ENCODE peak calls at places on chromosome X, in five cellular contexts. Z is fibroblast of the aortic adventitia, L is endothelial cell, P is Calu3, Y is renal cortical epithelial cell. H is an unnamed sample.

GRCh38 chrX:34426334-34426733 is 230.8 kb downstream of the TMEM47 start:
- DNase-seq in P (peak; percentile 9), Y (no peak), Z (peak; percentile 2), L (no peak), H (no peak)

GRCh38 chrX:129755779-129756650 is 17.2 kb downstream of the XPNPEP2 start:
- DNase-seq in Y (no peak), L (no peak), Z (no peak), P (no peak), H (no peak)

GRCh38 chrX:27236681-27237080 is 226.5 kb downstream of the PPP4R3C start:
- DNase-seq in P (no peak), Y (no peak), L (no peak), Z (no peak), H (no peak)

GRCh38 chrX:72306851-72307645 is 1.3 kb upstream of the CITED1 start:
- DNase-seq in Z (peak; percentile 64), L (peak; percentile 44), Y (peak; percentile 50), P (peak; percentile 62), H (peak; percentile 71)

GRCh38 chrX:110322603-110323002 is 4.7 kb upstream of the AMMECR1 start:
- DNase-seq in Z (peak; percentile 16), P (no peak), Y (no peak), L (no peak), H (no peak)

GRCh38 chrX:31609130-31609529 is 537.3 kb upstream of the FTHL17 start:
- DNase-seq in P (no peak), Y (peak; percentile 23), Z (peak; percentile 72), L (no peak), H (no peak)

GRCh38 chrX:22060451-22060940 is 28.4 kb downstream of the PHEX start:
- DNase-seq in Z (peak; percentile 75), L (no peak), P (peak; percentile 32), Y (peak; percentile 32), H (no peak)

GRCh38 chrX:34881671-34882070 is 60.9 kb upstream of the FAM47B start:
- DNase-seq in Y (no peak), L (no peak), Z (no peak), P (no peak), H (no peak)

GRCh38 chrX:146448791-146449190 is 360.8 kb upstream of the CXorf51B start:
- DNase-seq in P (no peak), Y (no peak), L (no peak), Z (no peak), H (no peak)

GRCh38 chrX:2479420-2479780 is 21.4 kb downstream of the DHRSX start:
- DNase-seq in L (no peak), P (no peak), Z (no peak), Y (no peak), H (no peak)

H was measured in ecto neural progenitor cell.